ENCODE peak calls at places on chromosomes 6 and 20, in six cellular contexts. O is HFFc6, L is cardiac fibroblast, R is GM10248, E is mammary epithelial cell, P is cardiac muscle cell. A is an unnamed sample.
A peak's percentile ranks its signal among the peaks of the same experiment; 100 is the strongest.

GRCh38 chr6:111734068-111734825 is 128.6 kb upstream of the TRAF3IP2 start:
- DNase-seq in O (no peak), L (no peak), R (no peak), E (no peak), P (no peak), A (no peak)

GRCh38 chr6:15817100-15817499 is 154.3 kb upstream of the DTNBP1 start:
- DNase-seq in O (no peak), L (no peak), R (no peak), E (no peak), P (no peak), A (no peak)

GRCh38 chr6:37838209-37838921 is 18.8 kb downstream of the ZFAND3 start:
- DNase-seq in O (no peak), L (peak; percentile 49), R (no peak), E (peak; percentile 10), P (peak; percentile 51), A (peak; percentile 25)

GRCh38 chr20:58073945-58074920 is 154.2 kb downstream of the ANKRD60 start:
- DNase-seq in O (peak; percentile 32), L (peak; percentile 39), R (no peak), E (peak; percentile 15), P (peak; percentile 65), A (no peak)

GRCh38 chr20:13452470-13453124 is 186.1 kb downstream of the TASP1 start:
- DNase-seq in O (no peak), L (no peak), R (no peak), E (no peak), P (no peak), A (no peak)

GRCh38 chr6:71676298-71676697 is 210.1 kb upstream of the RIMS1 start:
- DNase-seq in O (no peak), L (no peak), R (no peak), E (no peak), P (no peak), A (no peak)

GRCh38 chr20:44089987-44090674 is 96.9 kb downstream of the JPH2 start:
- DNase-seq in O (peak; percentile 70), L (peak; percentile 67), R (no peak), E (peak; percentile 89), P (peak; percentile 82), A (peak; percentile 94)

GRCh38 chr6:61886608-61887259 is 399.3 kb downstream of the KHDRBS2 start:
- DNase-seq in O (no peak), L (no peak), R (no peak), E (no peak), P (no peak), A (peak; percentile 1)

GRCh38 chr6:38169221-38169674 is 349.7 kb downstream of the ZFAND3 start:
- DNase-seq in O (no peak), L (no peak), R (no peak), E (no peak), P (no peak), A (no peak)

GRCh38 chr20:4688342-4688741 is 33.4 kb upstream of the PRND start:
- DNase-seq in O (no peak), L (no peak), R (no peak), E (no peak), P (no peak), A (peak; percentile 47)

GRCh38 chr6:152749336-152749735 is 1.3 kb upstream of the VIP start:
- DNase-seq in O (no peak), L (no peak), R (no peak), E (no peak), P (no peak), A (no peak)

GRCh38 chr6:155495011-155495768 is 39.6 kb upstream of the NOX3 start:
- DNase-seq in O (peak; percentile 75), L (peak; percentile 96), R (no peak), E (no peak), P (peak; percentile 97), A (peak; percentile 19)

GRCh38 chr6:35919827-35920751 is 809 bp downstream of the SRPK1 start:
- DNase-seq in O (peak; percentile 49), L (peak; percentile 58), R (peak; percentile 30), E (peak; percentile 85), P (peak; percentile 59), A (peak; percentile 89)

DNA sequence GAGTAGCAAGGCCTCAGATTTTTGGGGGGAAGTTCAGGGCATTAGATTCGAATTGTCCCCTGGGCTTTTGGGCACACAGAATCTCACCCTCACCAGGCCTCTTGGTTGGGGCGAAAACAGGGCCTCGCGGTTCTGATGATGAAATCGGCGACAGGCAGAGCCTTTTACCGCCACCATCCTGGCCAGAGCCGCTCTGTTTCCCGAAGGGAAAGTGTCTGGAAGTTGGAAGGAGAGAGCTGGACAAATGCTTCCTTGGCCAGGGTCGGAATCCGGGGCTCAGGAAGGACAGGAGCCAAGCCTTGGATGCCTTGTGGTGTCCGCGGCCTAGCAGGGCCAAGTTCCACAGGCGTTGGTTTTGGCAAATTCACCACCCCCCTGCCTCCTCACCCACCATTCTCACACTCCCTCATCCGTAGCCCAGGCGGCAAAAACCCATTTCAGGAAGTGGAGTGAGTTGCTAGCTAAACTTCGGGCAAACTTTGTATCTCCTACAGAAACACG is 3.5 kb upstream of the TFAP2A start:
- DNase-seq in O (no peak), L (no peak), R (no peak), E (peak; percentile 55), P (no peak), A (no peak)
- TF ChIP-seq CTCF in O (no peak), L (no peak), R (no peak), E (no peak), P (no peak), A (no peak)

DNA sequence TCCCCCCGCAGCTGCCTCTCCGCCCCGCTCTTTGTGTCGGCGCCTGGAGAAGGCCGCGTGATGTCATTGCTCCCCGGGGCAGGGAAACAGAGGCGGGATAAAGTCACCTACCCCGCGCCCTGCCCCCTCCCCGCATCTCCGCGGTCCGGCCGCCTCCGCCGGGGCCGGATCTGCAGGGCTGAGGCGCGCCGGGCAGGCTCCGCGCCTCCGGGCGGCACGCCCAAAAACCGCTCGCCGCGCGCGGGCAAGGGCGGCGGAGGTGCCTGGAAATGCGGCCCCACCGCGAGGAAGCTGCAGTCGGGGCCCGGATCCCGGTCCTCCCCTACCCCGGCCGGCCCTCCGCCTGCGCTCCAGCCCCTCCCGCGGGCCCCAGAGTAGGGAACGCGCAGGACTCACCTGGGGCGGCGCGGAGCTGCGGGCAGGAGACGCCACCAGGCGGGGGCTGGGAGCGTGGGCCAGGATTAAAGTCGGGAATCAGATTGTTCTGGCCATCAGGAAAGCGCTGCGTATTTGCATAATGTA is at the start of gene FAXC:
- DNase-seq in O (no peak), L (peak; percentile 21), R (peak; percentile 41), E (peak; percentile 69), P (peak; percentile 25), A (peak; percentile 78)
- TF ChIP-seq CTCF in O (peak; percentile 31), L (no peak), R (peak; percentile 12), E (peak; percentile 18), P (no peak), A (peak; percentile 40)

GRCh38 chr6:90297124-90297865 is 652 bp upstream of the BACH2 start:
- DNase-seq in O (no peak), L (no peak), R (peak; percentile 8), E (no peak), P (no peak), A (no peak)

GRCh38 chr6:90296346-90297123 is at the start of gene BACH2:
- DNase-seq in O (peak; percentile 54), L (peak; percentile 79), R (peak; percentile 75), E (peak; percentile 90), P (peak; percentile 89), A (peak; percentile 96)

GRCh38 chr6:90294989-90295853 is 1.4 kb downstream of the BACH2 start:
- DNase-seq in O (no peak), L (peak; percentile 16), R (peak; percentile 37), E (peak; percentile 60), P (peak; percentile 43), A (peak; percentile 53)

GRCh38 chr6:90294614-90294988 is 2.0 kb downstream of the BACH2 start:
- DNase-seq in O (no peak), L (no peak), R (no peak), E (no peak), P (no peak), A (no peak)

DNA sequence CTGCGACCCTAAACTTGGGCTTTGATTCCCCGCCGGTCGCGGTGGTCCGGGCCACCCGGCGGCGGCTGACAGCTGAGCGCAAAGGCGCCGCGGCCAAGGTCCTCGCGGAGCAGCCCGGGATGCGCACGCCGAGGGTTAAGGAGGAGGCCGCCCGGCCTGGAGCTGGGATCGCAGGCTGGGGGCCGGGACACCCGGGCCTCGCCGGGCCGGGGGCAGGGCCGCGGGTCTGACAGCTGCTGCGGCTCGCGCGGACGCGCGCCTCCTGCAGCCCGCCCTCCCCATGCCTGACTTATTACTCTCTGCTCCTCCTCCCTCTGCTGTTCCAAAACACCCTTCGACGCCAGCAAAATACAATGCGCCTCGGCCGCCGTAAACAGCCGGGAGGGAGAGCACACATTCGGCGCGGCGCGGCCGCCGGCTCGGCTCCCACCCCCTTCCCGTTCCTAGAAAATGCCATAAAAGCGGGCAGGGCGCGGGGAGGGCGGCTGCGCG is 743 bp downstream of the BACH2 start:
- DNase-seq in O (peak; percentile 18), L (peak; percentile 66), R (peak; percentile 43), E (peak; percentile 71), P (peak; percentile 71), A (peak; percentile 83)
- TF ChIP-seq CTCF in O (no peak), L (no peak), R (no peak), E (no peak), P (peak; percentile 2), A (peak; percentile 19)

GRCh38 chr6:104632565-104632964 is 227.2 kb downstream of the HACE1 start:
- DNase-seq in O (no peak), L (no peak), R (no peak), E (no peak), P (no peak), A (no peak)
- TF ChIP-seq CTCF in O (no peak), L (no peak), R (no peak), E (no peak), P (no peak), A (no peak)

GRCh38 chr6:137339929-137340559 is 120.9 kb upstream of the IFNGR1 start:
- DNase-seq in O (no peak), L (peak; percentile 12), R (no peak), E (peak; percentile 29), P (peak; percentile 14), A (peak; percentile 36)

GRCh38 chr6:137342607-137343186 is 123.5 kb upstream of the IFNGR1 start:
- DNase-seq in O (no peak), L (peak; percentile 6), R (no peak), E (no peak), P (no peak), A (no peak)

GRCh38 chr6:137341721-137342195 is 122.6 kb upstream of the IFNGR1 start:
- DNase-seq in O (no peak), L (peak; percentile 51), R (peak; percentile 29), E (no peak), P (peak; percentile 63), A (peak; percentile 17)
- TF ChIP-seq CTCF in O (peak; percentile 43), L (no peak), R (peak; percentile 39), E (no peak), P (peak; percentile 13), A (no peak)

GRCh38 chr20:50743087-50743486 is 11.7 kb downstream of the PARD6B start:
- DNase-seq in O (no peak), L (no peak), R (no peak), E (no peak), P (no peak), A (no peak)

GRCh38 chr20:50745634-50746137 is 14.3 kb downstream of the PARD6B start:
- DNase-seq in O (no peak), L (no peak), R (no peak), E (peak; percentile 62), P (no peak), A (no peak)

GRCh38 chr20:50747275-50747674 is 15.9 kb downstream of the PARD6B start:
- DNase-seq in O (no peak), L (no peak), R (no peak), E (no peak), P (no peak), A (no peak)

GRCh38 chr20:50746138-50746940 is 15.0 kb downstream of the PARD6B start:
- DNase-seq in O (peak; percentile 41), L (peak; percentile 43), R (no peak), E (peak; percentile 48), P (peak; percentile 71), A (no peak)

GRCh38 chr20:50744143-50744792 is 12.9 kb downstream of the PARD6B start:
- DNase-seq in O (peak; percentile 85), L (peak; percentile 93), R (no peak), E (peak; percentile 89), P (peak; percentile 93), A (peak; percentile 90)
- TF ChIP-seq CTCF in O (peak; percentile 66), L (peak; percentile 47), R (no peak), E (peak; percentile 47), P (peak; percentile 44), A (peak; percentile 48)